ENCODE peak calls at places on chromosomes 13 and 19, in seven cellular contexts. Z is H1, X is K562, V is HepG2, N is SK-N-SH, S is GM12878, H is A549. W is an unnamed sample.
A peak's percentile ranks its signal among the peaks of the same experiment; 100 is the strongest.

GRCh38 chr19:9848761-9849160 is 13.6 kb downstream of the PIN1 start:
- DNase-seq in S (no peak), X (no peak), N (no peak), Z (no peak), H (no peak), V (no peak), W (no peak)

GRCh38 chr19:56663931-56664500 is 7.5 kb downstream of the ZNF835 start:
- DNase-seq in S (no peak), H (no peak), X (no peak), N (no peak), V (no peak), Z (no peak), W (no peak)

GRCh38 chr19:14419038-14419813 is at the start of gene DDX39A:
- DNase-seq in S (peak; percentile 97), H (peak; percentile 99), Z (peak; percentile 90), V (peak; percentile 99), X (peak; percentile 94), N (peak; percentile 95), W (peak; percentile 99)

GRCh38 chr13:82344867-82345266 is 1537.4 kb downstream of the SLITRK1 start:
- DNase-seq in V (no peak), H (no peak), N (no peak), Z (no peak), S (no peak), X (no peak), W (no peak)

GRCh38 chr19:51777570-51778460 is 16.8 kb downstream of the FPR2 start:
- DNase-seq in H (peak; percentile 85), V (peak; percentile 74), N (peak; percentile 66), S (no peak), X (peak; percentile 71), Z (peak; percentile 50), W (peak; percentile 80)

GRCh38 chr13:63684822-63685221 is 2269.2 kb upstream of the PCDH20 start:
- DNase-seq in V (no peak), X (no peak), Z (no peak), S (no peak), N (no peak), H (no peak), W (no peak)

GRCh38 chr13:63948045-63948444 is 2532.4 kb upstream of the PCDH20 start:
- DNase-seq in H (peak; percentile 4), N (no peak), V (peak; percentile 40), Z (no peak), S (no peak), X (no peak), W (peak; percentile 41)

GRCh38 chr19:13089139-13089856 is 13.4 kb downstream of the LYL1 start:
- DNase-seq in S (no peak), N (peak; percentile 73), Z (peak; percentile 62), H (peak; percentile 28), X (peak; percentile 64), V (peak; percentile 30), W (no peak)

GRCh38 chr19:6800991-6801396 is 28.5 kb downstream of the VAV1 start:
- DNase-seq in H (peak; percentile 96), N (no peak), V (peak; percentile 19), S (no peak), Z (no peak), X (no peak), W (peak; percentile 38)

GRCh38 chr19:31220540-31220939 is 128.7 kb downstream of the TSHZ3 start:
- DNase-seq in X (peak; percentile 17), V (no peak), N (no peak), H (peak; percentile 42), Z (no peak), S (no peak), W (no peak)

GRCh38 chr13:79352107-79352506 is 53.9 kb downstream of the RBM26 start:
- DNase-seq in X (no peak), Z (no peak), N (no peak), V (no peak), S (no peak), H (no peak), W (peak; percentile 34)

GRCh38 chr13:25743426-25743825 is 308.4 kb downstream of the SHISA2 start:
- DNase-seq in Z (no peak), X (no peak), H (no peak), N (no peak), S (no peak), V (no peak), W (no peak)

GRCh38 chr13:49645451-49645850 is 17.1 kb downstream of the ARL11 start:
- DNase-seq in Z (no peak), X (no peak), V (peak; percentile 58), S (no peak), H (no peak), N (no peak), W (no peak)

GRCh38 chr19:47436712-47437401 is 17.5 kb upstream of the MEIS3 start:
- DNase-seq in X (peak; percentile 81), Z (peak; percentile 96), S (no peak), V (peak; percentile 50), H (peak; percentile 82), N (peak; percentile 86), W (peak; percentile 47)

GRCh38 chr19:7006305-7006704 is 14.9 kb downstream of the MBD3L2B start:
- DNase-seq in N (no peak), X (peak; percentile 14), Z (no peak), S (no peak), V (no peak), H (no peak), W (no peak)

GRCh38 chr13:31320946-31321345 is 121.2 kb downstream of the B3GLCT start:
- DNase-seq in N (no peak), Z (no peak), V (no peak), H (no peak), S (no peak), X (no peak), W (no peak)

GRCh38 chr13:47036291-47037008 is 139.6 kb upstream of the HTR2A start:
- DNase-seq in H (no peak), X (no peak), N (no peak), V (no peak), S (peak; percentile 64), Z (no peak), W (no peak)

GRCh38 chr19:1068111-1069001 is 1.4 kb downstream of the ARHGAP45 start:
- DNase-seq in Z (peak; percentile 42), S (no peak), H (no peak), V (no peak), X (no peak), N (no peak), W (no peak)

GRCh38 chr19:30226464-30227070 is 145.6 kb upstream of the ZNF536 start:
- DNase-seq in V (no peak), Z (peak; percentile 59), S (no peak), N (peak; percentile 79), X (no peak), H (no peak), W (no peak)

GRCh38 chr19:6100284-6100915 is 9.9 kb downstream of the RFX2 start:
- DNase-seq in S (no peak), Z (no peak), N (no peak), X (peak; percentile 41), H (no peak), V (no peak), W (no peak)

GRCh38 chr19:50826492-50827240 is 3.1 kb upstream of the KLK1 start:
- DNase-seq in Z (no peak), N (no peak), V (no peak), S (no peak), X (no peak), H (no peak), W (no peak)

GRCh38 chr19:8302734-8303133 is 5.4 kb downstream of the CD320 start:
- DNase-seq in N (no peak), S (no peak), X (no peak), V (no peak), Z (peak; percentile 38), H (no peak), W (no peak)

GRCh38 chr19:57583521-57584416 is at the start of gene ZIK1:
- DNase-seq in X (no peak), V (peak; percentile 83), S (peak; percentile 61), N (peak; percentile 97), Z (peak; percentile 90), H (no peak), W (peak; percentile 92)

GRCh38 chr13:93746589-93746988 is 520.0 kb downstream of the GPC6 start:
- DNase-seq in N (no peak), Z (no peak), X (no peak), H (no peak), S (no peak), V (peak; percentile 18), W (no peak)

GRCh38 chr13:93752506-93752905 is 525.9 kb downstream of the GPC6 start:
- DNase-seq in Z (no peak), S (no peak), V (no peak), N (peak; percentile 9), H (no peak), X (no peak), W (no peak)

GRCh38 chr13:93755341-93755740 is 528.7 kb downstream of the GPC6 start:
- DNase-seq in X (no peak), H (no peak), S (no peak), V (no peak), N (no peak), Z (no peak), W (no peak)

GRCh38 chr13:93753639-93754038 is 527.0 kb downstream of the GPC6 start:
- DNase-seq in H (no peak), N (no peak), V (no peak), Z (no peak), S (no peak), X (no peak), W (no peak)

GRCh38 chr13:93751117-93751516 is 524.5 kb downstream of the GPC6 start:
- DNase-seq in X (no peak), N (no peak), V (no peak), H (no peak), Z (no peak), S (no peak), W (peak; percentile 18)
- TF ChIP-seq USF2 in X (no peak), N (no peak), V (no peak), H (no peak), Z (no peak), S (no peak), W (no peak)

GRCh38 chr13:52127783-52128702 is 830 bp downstream of the NEK5 start:
- DNase-seq in N (peak; percentile 84), S (peak; percentile 13), V (peak; percentile 68), H (peak; percentile 61), X (peak; percentile 63), Z (peak; percentile 82), W (peak; percentile 53)
- TF ChIP-seq RFX5 in N (no peak), S (no peak), V (no peak), H (no peak), X (no peak), Z (no peak), W (no peak)

GRCh38 chr13:114142640-114143490 is 10.4 kb upstream of the RASA3 start:
- DNase-seq in X (peak; percentile 30), N (peak; percentile 25), H (no peak), Z (peak; percentile 46), V (no peak), S (no peak), W (peak; percentile 65)
- TF ChIP-seq USF2 in X (no peak), N (no peak), H (no peak), Z (no peak), V (no peak), S (no peak), W (no peak)

DNA sequence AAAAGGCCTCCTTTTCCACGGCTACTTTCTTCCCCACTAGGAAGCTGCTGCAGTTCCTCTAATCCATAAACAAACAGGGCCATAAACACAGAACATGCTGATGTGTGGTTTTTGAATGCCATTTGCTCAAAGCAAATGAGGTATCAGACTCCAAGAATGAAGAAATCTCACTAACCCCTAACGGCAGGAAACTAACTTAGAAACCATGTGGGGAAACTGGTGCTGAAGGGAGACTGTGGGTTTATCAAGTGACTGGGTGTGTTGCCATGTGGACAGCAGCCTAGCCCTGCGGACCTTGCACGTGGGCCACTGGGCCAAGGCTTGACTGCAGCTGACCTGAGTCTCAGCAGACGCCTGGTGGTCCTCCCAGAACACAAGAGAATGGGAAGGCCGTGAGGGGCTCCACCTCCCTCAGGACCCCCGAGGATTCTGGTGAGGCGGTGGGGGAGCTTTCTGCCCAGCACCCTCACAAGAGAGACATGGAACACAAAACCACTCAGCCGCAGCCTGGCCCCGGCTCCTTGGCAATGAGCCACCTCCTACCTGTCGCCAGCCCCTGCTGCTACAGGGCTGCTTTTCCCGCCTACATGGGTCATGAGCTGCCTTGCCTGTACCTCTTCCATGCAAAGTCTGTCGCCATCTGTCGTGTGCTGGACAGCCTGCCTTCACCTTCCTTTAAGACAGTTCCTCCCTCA is 10.6 kb downstream of the SLC15A1 start:
- DNase-seq in Z (no peak), S (no peak), V (no peak), N (no peak), X (no peak), H (no peak), W (no peak)
- TF ChIP-seq RFX5 in Z (no peak), S (no peak), V (no peak), N (no peak), X (no peak), H (no peak), W (no peak)

W was measured in IMR-90.